ENCODE peak calls at places on chromosomes 5 and 9, in five cellular contexts. E is activated naive CD8-positive, alpha-beta T cell treated with anti-CD3 and anti-CD28 coated beads for 36 hours; M is fibroblast of the conjunctiva; J is T-cell; X is ovary. D is an unnamed sample.

GRCh38 chr5:133873936-133874585 is 94.4 kb downstream of the C5orf15 start:
- DNase-seq in M (peak; percentile 43), E (peak; percentile 25), J (no peak), X (no peak), D (no peak)

GRCh38 chr9:134808393-134808792 is 72.2 kb upstream of the FCN2 start:
- DNase-seq in E (no peak), X (no peak), J (no peak), M (no peak), D (no peak)

GRCh38 chr5:1127991-1128785 is 16.3 kb upstream of the SLC12A7 start:
- DNase-seq in J (no peak), E (no peak), X (no peak), M (no peak), D (no peak)

GRCh38 chr9:34413229-34413852 is 36.6 kb upstream of the MYORG start:
- DNase-seq in M (no peak), J (no peak), X (peak; percentile 37), E (peak; percentile 23), D (peak; percentile 31)

GRCh38 chr5:37789991-37790390 is 49.9 kb downstream of the GDNF start:
- DNase-seq in M (no peak), J (no peak), E (no peak), X (no peak), D (no peak)

GRCh38 chr9:130616451-130616850 is 37.1 kb downstream of the FUBP3 start:
- DNase-seq in J (no peak), M (no peak), E (no peak), X (no peak), D (no peak)

GRCh38 chr9:127741831-127742434 is 6.8 kb upstream of the TOR2A start:
- DNase-seq in X (peak; percentile 75), J (no peak), M (peak; percentile 18), E (no peak), D (peak; percentile 37)

GRCh38 chr5:15013654-15014463 is 142.3 kb upstream of the ANKH start:
- DNase-seq in M (peak; percentile 51), X (no peak), J (no peak), E (no peak), D (peak; percentile 75)

GRCh38 chr5:172640822-172641358 is at the start of gene NEURL1B:
- DNase-seq in J (no peak), X (peak; percentile 82), E (peak; percentile 63), M (peak; percentile 12), D (peak; percentile 29)

GRCh38 chr5:1751864-1752822 is 47.5 kb downstream of the MRPL36 start:
- DNase-seq in J (no peak), E (no peak), X (no peak), M (no peak), D (no peak)

GRCh38 chr5:134738963-134739661 is 764 bp downstream of the CAMLG start:
- DNase-seq in J (no peak), X (peak; percentile 18), M (peak; percentile 9), E (peak; percentile 34), D (peak; percentile 73)

GRCh38 chr5:177453852-177454396 is 7.3 kb downstream of the PRR7 start:
- DNase-seq in E (no peak), X (no peak), M (no peak), J (no peak), D (no peak)

GRCh38 chr9:84697494-84698114 is 28.1 kb downstream of the NTRK2 start:
- DNase-seq in X (peak; percentile 37), J (no peak), M (peak; percentile 18), E (peak; percentile 16), D (peak; percentile 22)

GRCh38 chr5:178560911-178561310 is 29.3 kb downstream of the COL23A1 start:
- DNase-seq in M (no peak), X (no peak), J (no peak), E (no peak), D (no peak)

GRCh38 chr5:159616967-159617366 is 286.7 kb upstream of the IL12B start:
- DNase-seq in J (no peak), E (no peak), M (no peak), X (no peak), D (no peak)

GRCh38 chr5:149834246-149834855 is 104.2 kb downstream of the PPARGC1B start:
- DNase-seq in J (peak; percentile 16), M (peak; percentile 89), E (peak; percentile 27), X (peak; percentile 51), D (peak; percentile 60)

GRCh38 chr9:129761901-129762359 is 9.1 kb upstream of the PTGES start:
- DNase-seq in E (no peak), J (no peak), X (no peak), M (peak; percentile 63), D (no peak)

GRCh38 chr5:109324941-109325340 is 84.8 kb downstream of the PJA2 start:
- DNase-seq in J (no peak), X (peak; percentile 12), E (no peak), M (no peak), D (no peak)

GRCh38 chr5:168950241-168950951 is 350.5 kb downstream of the SLIT3 start:
- DNase-seq in X (no peak), M (no peak), J (no peak), E (no peak), D (no peak)

GRCh38 chr9:21357479-21358290 is 7.0 kb upstream of the IFNA6 start:
- DNase-seq in M (no peak), E (no peak), X (no peak), J (no peak), D (no peak)

GRCh38 chr9:103999375-104000062 is 94.6 kb upstream of the SMC2 start:
- DNase-seq in E (no peak), X (no peak), M (no peak), J (no peak), D (no peak)

GRCh38 chr9:113967380-113967779 is 91.3 kb downstream of the ZNF618 start:
- DNase-seq in M (no peak), J (no peak), X (no peak), E (no peak), D (no peak)

GRCh38 chr9:115944166-115944948 is 209.2 kb upstream of the PAPPA start:
- DNase-seq in X (peak; percentile 10), M (peak; percentile 100), E (no peak), J (no peak), D (peak; percentile 99)

GRCh38 chr5:160492565-160492964 is 70.9 kb downstream of the PTTG1 start:
- DNase-seq in J (no peak), M (no peak), E (no peak), X (no peak), D (no peak)

D was measured in HepG2.